ENCODE peak calls at places on chromosomes 13 and 19, in six cellular contexts. N, E, K, X, J and S are unnamed samples.

GRCh38 chr13:113160983-113161382 is 2.5 kb downstream of the PROZ start:
- DNase-seq in N (no peak), E (no peak), K (no peak), X (no peak), J (no peak), S (no peak)

GRCh38 chr19:36213793-36214387 is 575 bp downstream of the ZNF565 start:
- DNase-seq in N (no peak), E (peak; percentile 29), K (no peak), X (no peak), J (no peak), S (peak; percentile 41)

GRCh38 chr19:39325778-39326680 is 5.4 kb upstream of the LRFN1 start:
- DNase-seq in N (peak; percentile 45), E (peak; percentile 82), K (no peak), X (peak; percentile 22), J (no peak), S (peak; percentile 87)

GRCh38 chr13:99028890-99029289 is 51.0 kb upstream of the DOCK9 start:
- DNase-seq in N (peak; percentile 59), E (peak; percentile 25), K (peak; percentile 61), X (no peak), J (no peak), S (peak; percentile 12)

GRCh38 chr19:13718733-13719132 is 45.6 kb upstream of the MRI1 start:
- DNase-seq in N (peak; percentile 36), E (no peak), K (no peak), X (no peak), J (no peak), S (peak; percentile 65)

GRCh38 chr19:11781295-11782057 is 14.7 kb downstream of the ZNF441 start:
- DNase-seq in N (no peak), E (no peak), K (no peak), X (peak; percentile 36), J (no peak), S (no peak)

GRCh38 chr13:109859898-109860297 is 73.5 kb upstream of the IRS2 start:
- DNase-seq in N (no peak), E (no peak), K (no peak), X (no peak), J (no peak), S (no peak)

GRCh38 chr13:24540236-24541126 is 27.9 kb upstream of the PARP4 start:
- DNase-seq in N (peak; percentile 78), E (peak; percentile 16), K (peak; percentile 95), X (peak; percentile 2), J (peak; percentile 13), S (peak; percentile 56)

GRCh38 chr13:85601526-85601925 is 197.7 kb downstream of the SLITRK6 start:
- DNase-seq in N (no peak), E (no peak), K (no peak), X (no peak), J (no peak), S (peak; percentile 13)

GRCh38 chr13:112835796-112836195 is 133.2 kb upstream of the MCF2L start:
- DNase-seq in N (no peak), E (no peak), K (no peak), X (no peak), J (no peak), S (no peak)

GRCh38 chr19:43668406-43669158 is 1.4 kb downstream of the PLAUR start:
- DNase-seq in N (peak; percentile 99), E (peak; percentile 97), K (peak; percentile 99), X (peak; percentile 96), J (peak; percentile 99), S (peak; percentile 100)

GRCh38 chr13:101757446-101758039 is 305.1 kb downstream of the ITGBL1 start:
- DNase-seq in N (no peak), E (no peak), K (no peak), X (no peak), J (peak; percentile 68), S (peak; percentile 28)

GRCh38 chr19:38831142-38831605 is 420 bp downstream of the ECH1 start:
- DNase-seq in N (peak; percentile 43), E (no peak), K (no peak), X (peak; percentile 87), J (peak; percentile 64), S (peak; percentile 78)

GRCh38 chr19:45613926-45614725 is 12.1 kb upstream of the GPR4 start:
- DNase-seq in N (no peak), E (peak; percentile 24), K (no peak), X (no peak), J (peak; percentile 86), S (peak; percentile 99)

GRCh38 chr19:43575955-43576451 is 402 bp downstream of the PINLYP start:
- DNase-seq in N (no peak), E (no peak), K (no peak), X (no peak), J (peak; percentile 8), S (no peak)

GRCh38 chr19:788821-789472 is 8.3 kb upstream of the PTBP1 start:
- DNase-seq in N (no peak), E (peak; percentile 54), K (peak; percentile 74), X (peak; percentile 52), J (no peak), S (no peak)

GRCh38 chr13:50410921-50411712 is 395.9 kb downstream of the KCNRG start:
- DNase-seq in N (no peak), E (peak; percentile 48), K (no peak), X (peak; percentile 22), J (peak; percentile 94), S (peak; percentile 67)

GRCh38 chr19:54338521-54338920 is 441 bp downstream of the LILRA4 start:
- DNase-seq in N (no peak), E (no peak), K (no peak), X (no peak), J (no peak), S (no peak)

GRCh38 chr13:63942372-63942771 is 2526.7 kb upstream of the PCDH20 start:
- DNase-seq in N (no peak), E (no peak), K (no peak), X (no peak), J (no peak), S (no peak)

GRCh38 chr13:36813226-36813625 is 5.8 kb upstream of the RFXAP start:
- DNase-seq in N (no peak), E (no peak), K (no peak), X (no peak), J (no peak), S (no peak)

GRCh38 chr13:43132228-43132627 is 108.8 kb downstream of the DNAJC15 start:
- DNase-seq in N (peak; percentile 41), E (no peak), K (no peak), X (peak; percentile 52), J (peak; percentile 16), S (peak; percentile 19)

GRCh38 chr19:18119243-18120105 is 21.9 kb downstream of the MAST3 start:
- DNase-seq in N (no peak), E (no peak), K (no peak), X (no peak), J (no peak), S (no peak)

GRCh38 chr19:48351341-48351752 is 12.4 kb downstream of the TMEM143 start:
- DNase-seq in N (peak; percentile 90), E (peak; percentile 86), K (peak; percentile 97), X (peak; percentile 63), J (peak; percentile 57), S (peak; percentile 82)

GRCh38 chr13:110119943-110120905 is 186.7 kb downstream of the COL4A1 start:
- DNase-seq in N (no peak), E (no peak), K (peak; percentile 35), X (no peak), J (no peak), S (peak; percentile 52)

GRCh38 chr19:16136185-16137067 is 7.1 kb upstream of the HSH2D start:
- DNase-seq in N (no peak), E (no peak), K (no peak), X (no peak), J (no peak), S (no peak)

GRCh38 chr19:46447006-46447405 is 18.3 kb upstream of the PNMA8C start:
- DNase-seq in N (no peak), E (no peak), K (no peak), X (no peak), J (no peak), S (no peak)

GRCh38 chr13:71864981-71865857 is 1.8 kb downstream of the DACH1 start:
- DNase-seq in N (peak; percentile 30), E (no peak), K (peak; percentile 69), X (no peak), J (peak; percentile 37), S (no peak)

GRCh38 chr19:620166-620862 is 13.0 kb downstream of the POLRMT start:
- DNase-seq in N (no peak), E (peak; percentile 29), K (no peak), X (no peak), J (no peak), S (no peak)

GRCh38 chr19:46785054-46785979 is 3.1 kb downstream of the SLC1A5 start:
- DNase-seq in N (no peak), E (no peak), K (no peak), X (no peak), J (no peak), S (no peak)

GRCh38 chr13:76610819-76611415 is 275.3 kb downstream of the KCTD12 start:
- DNase-seq in N (no peak), E (no peak), K (no peak), X (no peak), J (peak; percentile 96), S (no peak)

GRCh38 chr13:80196756-80197155 is 144.2 kb downstream of the SPRY2 start:
- DNase-seq in N (no peak), E (no peak), K (no peak), X (no peak), J (no peak), S (no peak)

GRCh38 chr19:5562280-5562679 is 5.5 kb downstream of the TINCR start:
- DNase-seq in N (no peak), E (no peak), K (no peak), X (no peak), J (no peak), S (no peak)
- TF ChIP-seq JUN in N (no peak), E (no peak), K (no peak), X (no peak), J (no peak), S (no peak)

DNA sequence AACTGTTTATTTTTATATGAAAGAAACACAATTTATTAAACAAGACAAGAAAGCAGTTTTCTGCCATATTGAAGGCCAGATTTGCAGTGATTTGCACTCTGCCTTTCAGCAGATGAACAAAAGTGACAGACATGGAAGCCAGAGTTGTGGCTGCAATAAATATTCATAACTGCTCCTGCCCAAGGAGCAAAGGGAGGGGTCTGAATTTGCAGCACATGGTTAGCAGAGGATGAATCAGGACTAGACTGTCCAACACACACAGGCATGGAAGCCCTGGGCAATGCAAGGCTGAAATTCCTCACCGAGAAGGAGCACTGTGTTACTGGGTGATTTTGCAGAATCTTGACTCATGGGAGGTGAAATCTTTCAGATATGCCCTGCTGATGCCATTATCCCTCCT is 418.2 kb downstream of the DCT start:
- DNase-seq in N (no peak), E (no peak), K (no peak), X (no peak), J (no peak), S (no peak)
- TF ChIP-seq JUN in N (no peak), E (no peak), K (no peak), X (no peak), J (no peak), S (no peak)

GRCh38 chr19:3575260-3575741 is 2.6 kb downstream of the HMG20B start:
- DNase-seq in N (peak; percentile 76), E (no peak), K (peak; percentile 83), X (peak; percentile 55), J (peak; percentile 17), S (peak; percentile 83)
- TF ChIP-seq JUN in N (no peak), E (no peak), K (no peak), X (no peak), J (no peak), S (no peak)

DNA sequence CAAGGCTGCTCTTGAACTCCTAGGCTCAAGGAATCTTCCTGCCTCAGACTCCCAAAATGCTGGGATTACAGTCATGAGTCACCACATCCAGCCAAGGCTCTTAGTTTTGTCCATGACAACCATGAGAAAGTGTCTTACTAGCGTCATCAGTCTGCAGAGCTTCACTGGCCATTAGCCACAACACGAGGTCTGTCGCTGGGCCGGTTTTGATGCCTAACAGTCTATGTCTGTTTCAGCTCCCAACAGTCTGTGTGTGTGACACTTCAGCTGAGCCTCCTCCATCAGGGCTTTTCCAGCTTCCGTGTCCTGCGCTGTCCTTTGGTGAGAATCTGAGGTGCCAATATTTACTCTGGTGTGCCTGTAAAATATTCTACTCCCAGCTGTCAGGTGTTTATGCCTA is 47.6 kb downstream of the CEP89 start:
- DNase-seq in N (no peak), E (no peak), K (no peak), X (no peak), J (no peak), S (peak; percentile 58)
- TF ChIP-seq JUN in N (no peak), E (no peak), K (no peak), X (no peak), J (no peak), S (no peak)